ENCODE peak calls at places on chromosomes 7 and 10, in six cellular contexts. J is activated T-helper 9 cell treated with anti-CD3 and anti-CD28 coated beads, Interleukin-2, amount 50 U/mL, for 16 hours; Z is NCI-H1092 treated with DMSO at 0.1 percent for 48 hours; H is GM12891; G is vagina; R is stimulated activated CD4-positive, alpha-beta T cell treated with anti-CD3 and anti-CD28 coated beads, Interleukin-1b, Interleukin-23, amount 100 ng/mL, for 1 hour. B is an unnamed sample.

GRCh38 chr10:11245981-11246590 is 228.4 kb downstream of the CELF2 start:
- DNase-seq in H (no peak), G (no peak), R (no peak), Z (no peak), J (no peak), B (no peak)

GRCh38 chr10:21078410-21079329 is 181.6 kb upstream of the NEBL start:
- DNase-seq in G (no peak), Z (peak), J (no peak), H (peak), R (no peak), B (peak)

GRCh38 chr10:93403741-93404354 is 78.3 kb downstream of the MYOF start:
- DNase-seq in G (no peak), Z (no peak), J (no peak), H (no peak), R (no peak), B (no peak)

GRCh38 chr7:139853576-139854511 is 24.8 kb downstream of the TBXAS1 start:
- DNase-seq in R (no peak), G (peak), Z (no peak), H (no peak), J (no peak), B (no peak)

GRCh38 chr7:8440670-8441069 is 7.3 kb downstream of the NXPH1 start:
- DNase-seq in J (no peak), H (no peak), G (no peak), Z (no peak), R (no peak), B (no peak)

GRCh38 chr10:114982989-114983388 is 45.0 kb downstream of the TRUB1 start:
- DNase-seq in H (no peak), R (no peak), J (no peak), G (no peak), Z (no peak), B (no peak)

GRCh38 chr10:69057951-69058297 is 30.0 kb upstream of the SRGN start:
- DNase-seq in G (no peak), Z (no peak), J (no peak), H (no peak), R (no peak), B (no peak)

GRCh38 chr7:47843291-47843690 is 105.0 kb downstream of the PKD1L1 start:
- DNase-seq in Z (no peak), R (no peak), J (no peak), G (no peak), H (no peak), B (no peak)

GRCh38 chr10:131692686-131693334 is 208.0 kb upstream of the PPP2R2D start:
- DNase-seq in G (no peak), Z (no peak), J (no peak), R (no peak), H (no peak), B (no peak)

GRCh38 chr7:20785211-20786048 is 1.3 kb downstream of the SP8 start:
- DNase-seq in Z (peak), R (no peak), H (no peak), J (no peak), G (no peak), B (peak)

GRCh38 chr10:8312861-8313260 is 258.4 kb downstream of the GATA3 start:
- DNase-seq in H (no peak), G (no peak), R (no peak), Z (peak), J (no peak), B (no peak)

GRCh38 chr7:73507556-73507955 is 14.5 kb downstream of the BAZ1B start:
- DNase-seq in H (no peak), R (no peak), J (no peak), Z (no peak), G (no peak), B (no peak)

GRCh38 chr7:157992511-157993160 is 595.0 kb downstream of the PTPRN2 start:
- DNase-seq in Z (no peak), G (no peak), J (no peak), R (no peak), H (no peak), B (no peak)